ENCODE peak calls at places on chromosomes 16 and 17, in seven cellular contexts. X is left ventricle myocardium inferior; J is aorta; Z is coronary artery; I is A549; W is RWPE2; S is CD4-positive, CD25-positive, alpha-beta regulatory T cell. U is an unnamed sample.

GRCh38 chr16:1713933-1714332 is 7.9 kb downstream of the MAPK8IP3 start:
- DNase-seq in X (no peak), J (no peak), Z (no peak), I (no peak), W (no peak), S (no peak), U (no peak)

GRCh38 chr17:5355416-5356129 is 63.9 kb downstream of the NUP88 start:
- DNase-seq in X (no peak), J (no peak), Z (no peak), I (no peak), W (no peak), S (no peak), U (no peak)

GRCh38 chr16:50201784-50202183 is 48.7 kb downstream of the TENT4B start:
- DNase-seq in X (no peak), J (no peak), Z (no peak), I (no peak), W (no peak), S (no peak), U (no peak)

GRCh38 chr16:53773150-53773846 is 69.3 kb downstream of the FTO start:
- DNase-seq in X (no peak), J (no peak), Z (no peak), I (peak; percentile 51), W (no peak), S (peak; percentile 15), U (no peak)

GRCh38 chr16:49664221-49665215 is 191.4 kb downstream of the ZNF423 start:
- DNase-seq in X (peak; percentile 72), J (peak; percentile 57), Z (no peak), I (no peak), W (no peak), S (no peak), U (no peak)

GRCh38 chr16:88928405-88929375 is 48.3 kb downstream of the CBFA2T3 start:
- DNase-seq in X (no peak), J (no peak), Z (no peak), I (no peak), W (no peak), S (no peak), U (no peak)

GRCh38 chr17:17494499-17495447 is 1.4 kb downstream of the RASD1 start:
- DNase-seq in X (peak; percentile 51), J (no peak), Z (no peak), I (no peak), W (peak; percentile 40), S (peak; percentile 3), U (no peak)

GRCh38 chr17:39134878-39135277 is 16.6 kb downstream of the PLXDC1 start:
- DNase-seq in X (no peak), J (no peak), Z (no peak), I (no peak), W (no peak), S (no peak), U (no peak)

GRCh38 chr17:75046583-75047289 is at the start of the genes ATP5PD and KCTD2:
- DNase-seq in X (peak; percentile 97), J (peak; percentile 98), Z (peak; percentile 98), I (peak; percentile 99), W (peak; percentile 96), S (peak; percentile 94), U (peak; percentile 94)

GRCh38 chr17:73957564-73957963 is 245.9 kb upstream of the RPL38 start:
- DNase-seq in X (no peak), J (no peak), Z (peak; percentile 29), I (no peak), W (no peak), S (no peak), U (no peak)

GRCh38 chr17:2138768-2139167 is 83.9 kb downstream of the HIC1 start:
- DNase-seq in X (no peak), J (no peak), Z (no peak), I (no peak), W (no peak), S (no peak), U (no peak)

GRCh38 chr16:89094252-89094901 is 725 bp downstream of the ACSF3 start:
- DNase-seq in X (no peak), J (no peak), Z (no peak), I (peak; percentile 31), W (no peak), S (peak; percentile 23), U (no peak)

GRCh38 chr16:90001761-90002503 is 17.3 kb downstream of the DBNDD1 start:
- DNase-seq in X (no peak), J (no peak), Z (no peak), I (no peak), W (no peak), S (no peak), U (no peak)

GRCh38 chr16:57191056-57191536 is 5.0 kb downstream of the RSPRY1 start:
- DNase-seq in X (no peak), J (no peak), Z (no peak), I (peak; percentile 10), W (no peak), S (no peak), U (no peak)

GRCh38 chr16:89853306-89853993 is 19.9 kb upstream of the TCF25 start:
- DNase-seq in X (no peak), J (no peak), Z (no peak), I (no peak), W (no peak), S (no peak), U (no peak)

DNA sequence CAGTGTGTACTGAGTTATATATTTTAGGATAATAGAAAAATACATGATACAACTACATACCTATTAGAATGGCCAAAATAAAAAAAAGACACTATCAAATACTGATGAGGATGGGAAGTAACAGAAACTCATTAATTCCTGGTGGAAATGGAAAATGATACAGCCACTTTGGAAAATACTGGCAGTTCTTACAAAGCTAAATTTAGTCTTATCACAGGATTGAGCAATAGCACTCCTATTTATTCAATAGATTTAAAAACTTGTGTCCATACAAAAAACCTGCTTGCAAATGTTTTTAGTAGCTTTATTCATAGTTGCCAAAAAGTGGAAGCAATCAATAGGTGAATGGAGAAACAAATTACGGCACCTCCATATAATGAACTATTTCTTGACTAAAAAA is 141.9 kb downstream of the CDK5R1 start:
- DNase-seq in X (no peak), J (no peak), Z (no peak), I (no peak), W (no peak), S (no peak), U (no peak)
- H3K27ac ChIP-seq in X (no peak overlapping the region), J (no peak overlapping the region), Z (no peak overlapping the region), I (no peak overlapping the region), W (no peak overlapping the region), S (no peak overlapping the region), U (no peak overlapping the region)

GRCh38 chr16:21302898-21303528 is 24.9 kb upstream of the CRYM start:
- DNase-seq in X (no peak), J (no peak), Z (no peak), I (peak; percentile 35), W (no peak), S (no peak), U (no peak)
- H3K27ac ChIP-seq in X (no peak overlapping the region), J (no peak overlapping the region), Z (no peak overlapping the region), I (peak overlapping the region; percentile 93), W (peak overlapping the region; percentile 74), S (no peak overlapping the region), U (no peak overlapping the region)

GRCh38 chr17:27550291-27550930 is 80.6 kb upstream of the LGALS9 start:
- DNase-seq in X (no peak), J (no peak), Z (no peak), I (no peak), W (no peak), S (no peak), U (no peak)
- H3K27ac ChIP-seq in X (peak overlapping the region; percentile 23), J (no peak overlapping the region), Z (no peak overlapping the region), I (peak overlapping the region; percentile 97), W (no peak overlapping the region), S (no peak overlapping the region), U (no peak overlapping the region)

DNA sequence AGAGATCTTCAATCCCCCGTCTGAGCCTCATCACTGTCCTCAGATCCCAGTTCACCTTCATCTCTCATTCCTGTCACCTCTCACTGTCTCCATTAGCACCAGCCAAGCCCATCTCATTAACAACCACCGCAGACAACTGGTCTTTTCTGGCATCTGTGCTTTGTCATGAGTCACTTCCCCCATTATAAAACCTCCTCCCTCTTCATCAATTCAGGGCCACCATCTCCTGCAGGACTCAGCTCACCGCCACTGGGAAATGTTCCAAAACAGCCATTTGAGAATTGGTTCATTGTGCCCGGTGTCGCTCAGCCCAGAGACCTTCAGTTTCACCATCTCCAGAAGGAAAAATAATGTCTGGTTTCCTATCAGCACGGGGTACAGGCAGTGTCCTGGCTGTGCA is 56.9 kb upstream of the TEKT3 start:
- DNase-seq in X (no peak), J (no peak), Z (no peak), I (no peak), W (no peak), S (no peak), U (no peak)
- H3K27ac ChIP-seq in X (peak overlapping the region; percentile 58), J (no peak overlapping the region), Z (no peak overlapping the region), I (no peak overlapping the region), W (no peak overlapping the region), S (no peak overlapping the region), U (no peak overlapping the region)

GRCh38 chr17:57429966-57430365 is 173.6 kb downstream of the MSI2 start:
- DNase-seq in X (no peak), J (no peak), Z (no peak), I (no peak), W (no peak), S (no peak), U (no peak)

GRCh38 chr17:57434361-57434760 is 178.0 kb downstream of the MSI2 start:
- DNase-seq in X (no peak), J (no peak), Z (no peak), I (no peak), W (no peak), S (no peak), U (no peak)

GRCh38 chr17:57433396-57433944 is 177.1 kb downstream of the MSI2 start:
- DNase-seq in X (no peak), J (no peak), Z (no peak), I (no peak), W (no peak), S (no peak), U (no peak)

GRCh38 chr17:57431415-57431814 is 175.1 kb downstream of the MSI2 start:
- DNase-seq in X (no peak), J (no peak), Z (no peak), I (no peak), W (no peak), S (no peak), U (no peak)

GRCh38 chr17:57432507-57433277 is 176.4 kb downstream of the MSI2 start:
- DNase-seq in X (no peak), J (no peak), Z (no peak), I (no peak), W (no peak), S (no peak), U (no peak)
- H3K27ac ChIP-seq in X (no peak overlapping the region), J (no peak overlapping the region), Z (no peak overlapping the region), I (peak overlapping the region; percentile 14), W (no peak overlapping the region), S (no peak overlapping the region), U (no peak overlapping the region)

U was measured in caudate nucleus.